ENCODE peak calls at places on chromosomes 4 and X, in seven cellular contexts. N, V, B, W, A, C and G are unnamed samples.

GRCh38 chr4:119106036-119107000 is 29.3 kb upstream of the MYOZ2 start:
- DNase-seq in W (no peak), V (no peak), N (no peak), C (no peak), B (no peak), A (no peak), G (no peak)

GRCh38 chr4:187849556-187850245 is 145.9 kb upstream of the ZFP42 start:
- DNase-seq in V (no peak), C (no peak), B (peak), A (no peak), W (no peak), N (no peak), G (no peak)

GRCh38 chrX:96389314-96390048 is 295.2 kb upstream of the DIAPH2 start:
- DNase-seq in A (no peak), N (no peak), B (no peak), W (no peak), V (no peak), C (no peak), G (no peak)

GRCh38 chr4:104860227-104861123 is 286.2 kb upstream of the TET2 start:
- DNase-seq in N (peak), W (peak), C (peak), B (peak), V (peak), A (peak), G (no peak)

GRCh38 chr4:2647403-2648158 is 108.6 kb downstream of the TNIP2 start:
- DNase-seq in B (no peak), V (no peak), A (no peak), C (no peak), N (no peak), W (peak), G (no peak)

GRCh38 chr4:3372264-3372932 is 69.4 kb upstream of the HGFAC start:
- DNase-seq in V (no peak), A (no peak), C (no peak), W (no peak), N (no peak), B (no peak), G (no peak)

GRCh38 chr4:125739760-125740159 is 425.0 kb downstream of the FAT4 start:
- DNase-seq in B (no peak), W (no peak), A (no peak), N (no peak), V (no peak), C (no peak), G (peak)

GRCh38 chr4:188986271-188986689 is 847.0 kb downstream of the TRIML1 start:
- DNase-seq in N (no peak), W (no peak), A (peak), C (peak), B (no peak), V (no peak), G (no peak)

GRCh38 chrX:110163488-110163887 is 154.4 kb downstream of the AMMECR1 start:
- DNase-seq in B (no peak), N (no peak), V (no peak), W (peak), C (no peak), A (no peak), G (no peak)

GRCh38 chrX:107775734-107776511 is at the start of gene TSC22D3:
- DNase-seq in W (peak), B (peak), C (peak), V (peak), N (peak), A (peak), G (peak)

GRCh38 chr4:106691749-106692148 is 323.2 kb upstream of the GIMD1 start:
- DNase-seq in B (no peak), W (no peak), V (no peak), N (no peak), A (no peak), C (no peak), G (no peak)